ENCODE peak calls at places on chromosomes 6 and 20, in eight cellular contexts. T is posterior vena cava, F is HS-27A, G is WTC11, A is NCI-H524, E is GM23248, P is NCI-H1417, V is AG09309. M is an unnamed sample.

GRCh38 chr20:56501116-56501515 is 23.4 kb upstream of the FAM209A start:
- DNase-seq in T (no peak), F (no peak), G (no peak), A (no peak), E (no peak), P (no peak), V (no peak), M (no peak)

GRCh38 chr6:36686668-36687513 is 8.4 kb downstream of the CDKN1A start:
- DNase-seq in T (no peak), F (no peak), G (no peak), A (no peak), E (no peak), P (no peak), V (no peak), M (no peak)

GRCh38 chr6:15493437-15494168 is 169.2 kb downstream of the DTNBP1 start:
- DNase-seq in T (no peak), F (no peak), G (no peak), A (peak; percentile 60), E (peak; percentile 47), P (no peak), V (no peak), M (no peak)

GRCh38 chr6:150214310-150214709 is 71.5 kb downstream of the PPP1R14C start:
- DNase-seq in T (no peak), F (no peak), G (no peak), A (no peak), E (no peak), P (no peak), V (no peak), M (no peak)

GRCh38 chr6:45376310-45377040 is 1.3 kb downstream of the SUPT3H start:
- DNase-seq in T (no peak), F (no peak), G (no peak), A (no peak), E (peak; percentile 74), P (no peak), V (no peak), M (peak; percentile 13)

GRCh38 chr20:21146242-21146641 is 20.4 kb downstream of the KIZ start:
- DNase-seq in T (no peak), F (no peak), G (no peak), A (no peak), E (no peak), P (no peak), V (no peak), M (no peak)

GRCh38 chr6:14640631-14641030 is 523.1 kb downstream of the CD83 start:
- DNase-seq in T (no peak), F (no peak), G (no peak), A (peak; percentile 36), E (no peak), P (no peak), V (no peak), M (no peak)

GRCh38 chr6:157265630-157266029 is 57.7 kb downstream of the TMEM242 start:
- DNase-seq in T (peak; percentile 66), F (no peak), G (no peak), A (no peak), E (no peak), P (peak; percentile 59), V (no peak), M (no peak)

GRCh38 chr20:9808166-9808565 is 30.7 kb downstream of the PAK5 start:
- DNase-seq in T (no peak), F (no peak), G (no peak), A (no peak), E (no peak), P (no peak), V (no peak), M (no peak)

GRCh38 chr6:138555294-138555988 is 56.1 kb upstream of the NHSL1 start:
- DNase-seq in T (no peak), F (peak; percentile 29), G (no peak), A (no peak), E (no peak), P (no peak), V (no peak), M (no peak)

GRCh38 chr6:89989742-89990141 is 95.5 kb downstream of the GJA10 start:
- DNase-seq in T (no peak), F (peak; percentile 41), G (no peak), A (no peak), E (peak; percentile 93), P (no peak), V (peak; percentile 81), M (peak; percentile 64)

GRCh38 chr20:44752099-44752931 is 6.7 kb downstream of the KCNK15 start:
- DNase-seq in T (no peak), F (no peak), G (no peak), A (no peak), E (no peak), P (no peak), V (no peak), M (no peak)

GRCh38 chr6:50030777-50031562 is 9.2 kb upstream of the DEFB110 start:
- DNase-seq in T (peak; percentile 69), F (no peak), G (peak; percentile 67), A (peak; percentile 0), E (peak; percentile 1), P (peak; percentile 48), V (no peak), M (no peak)

GRCh38 chr20:62977613-62978558 is 25.4 kb downstream of the SLC17A9 start:
- DNase-seq in T (no peak), F (no peak), G (no peak), A (no peak), E (no peak), P (peak; percentile 9), V (no peak), M (no peak)

GRCh38 chr6:19845271-19846046 is 8.3 kb downstream of the ID4 start:
- DNase-seq in T (no peak), F (no peak), G (no peak), A (no peak), E (peak; percentile 23), P (no peak), V (peak; percentile 85), M (no peak)

GRCh38 chr6:13415276-13415675 is 72.1 kb downstream of the GFOD1 start:
- DNase-seq in T (no peak), F (no peak), G (no peak), A (no peak), E (no peak), P (no peak), V (no peak), M (no peak)

GRCh38 chr20:36061754-36062153 is 92.8 kb upstream of the EPB41L1 start:
- DNase-seq in T (peak; percentile 91), F (no peak), G (no peak), A (no peak), E (peak; percentile 12), P (no peak), V (no peak), M (no peak)

GRCh38 chr20:5989539-5989938 is 39.1 kb downstream of the MCM8 start:
- DNase-seq in T (no peak), F (no peak), G (no peak), A (no peak), E (no peak), P (no peak), V (no peak), M (no peak)

GRCh38 chr6:148868901-148869300 is 122.1 kb downstream of the UST start:
- DNase-seq in T (no peak), F (no peak), G (no peak), A (no peak), E (no peak), P (no peak), V (no peak), M (no peak)

GRCh38 chr6:2171728-2172127 is 73.7 kb downstream of the GMDS start:
- DNase-seq in T (no peak), F (no peak), G (no peak), A (no peak), E (no peak), P (no peak), V (no peak), M (no peak)

GRCh38 chr6:46918830-46919229 is 2.9 kb downstream of the ADGRF5 start:
- DNase-seq in T (no peak), F (no peak), G (no peak), A (no peak), E (peak; percentile 3), P (no peak), V (no peak), M (no peak)

GRCh38 chr6:4756247-4756646 is 20.0 kb upstream of the CDYL start:
- DNase-seq in T (no peak), F (no peak), G (no peak), A (no peak), E (peak; percentile 36), P (no peak), V (no peak), M (no peak)

GRCh38 chr20:53660078-53660909 is 66.7 kb upstream of the ZNF217 start:
- DNase-seq in T (peak; percentile 84), F (no peak), G (peak; percentile 23), A (no peak), E (peak; percentile 32), P (no peak), V (no peak), M (no peak)

GRCh38 chr20:58470336-58470978 is 44.7 kb downstream of the APCDD1L start:
- DNase-seq in T (no peak), F (no peak), G (no peak), A (no peak), E (no peak), P (no peak), V (no peak), M (no peak)

GRCh38 chr6:72363844-72364740 is 257.8 kb upstream of the KCNQ5 start:
- DNase-seq in T (no peak), F (peak; percentile 90), G (no peak), A (no peak), E (peak; percentile 95), P (no peak), V (peak; percentile 83), M (no peak)

GRCh38 chr20:63657260-63657936 is 714 bp upstream of the RTEL1 start:
- DNase-seq in T (no peak), F (no peak), G (peak; percentile 31), A (no peak), E (peak; percentile 58), P (no peak), V (no peak), M (peak; percentile 38)

GRCh38 chr6:87799651-87800050 is 97.6 kb upstream of the AKIRIN2 start:
- DNase-seq in T (no peak), F (no peak), G (no peak), A (no peak), E (no peak), P (no peak), V (no peak), M (no peak)

GRCh38 chr6:24126586-24127192 is 674 bp downstream of the NRSN1 start:
- DNase-seq in T (no peak), F (peak; percentile 19), G (peak; percentile 77), A (no peak), E (peak; percentile 59), P (no peak), V (no peak), M (peak; percentile 59)

GRCh38 chr6:164214066-164214465 is 799.5 kb downstream of the QKI start:
- DNase-seq in T (no peak), F (no peak), G (no peak), A (no peak), E (no peak), P (no peak), V (no peak), M (no peak)

GRCh38 chr6:82144007-82144851 is 103.3 kb downstream of the IBTK start:
- DNase-seq in T (peak; percentile 78), F (peak; percentile 58), G (no peak), A (no peak), E (peak; percentile 99), P (no peak), V (peak; percentile 96), M (peak; percentile 80)

GRCh38 chr6:106051241-106051640 is 34.9 kb upstream of the PRDM1 start:
- DNase-seq in T (no peak), F (no peak), G (peak; percentile 71), A (no peak), E (no peak), P (no peak), V (no peak), M (no peak)

GRCh38 chr6:39843305-39844020 is 51.3 kb downstream of the DAAM2 start:
- DNase-seq in T (no peak), F (no peak), G (no peak), A (no peak), E (peak; percentile 59), P (no peak), V (no peak), M (no peak)

GRCh38 chr20:58712116-58712822 is 19.7 kb downstream of the NPEPL1 start:
- DNase-seq in T (peak; percentile 69), F (no peak), G (no peak), A (no peak), E (no peak), P (no peak), V (no peak), M (no peak)

GRCh38 chr6:158552055-158552795 is 7.7 kb upstream of the TMEM181 start:
- DNase-seq in T (no peak), F (no peak), G (no peak), A (no peak), E (no peak), P (no peak), V (no peak), M (no peak)

M was measured in foreskin melanocyte.